ENCODE peak calls at places on chromosomes 1 and 21, in ten cellular contexts. H, E, A, Y, J, D, V, K, O and Z are unnamed samples.
A peak's percentile ranks its signal among the peaks of the same experiment; 100 is the strongest.

GRCh38 chr1:46535063-46535462 is 16.4 kb downstream of the KNCN start:
- DNase-seq in H (no peak), D (no peak), O (no peak), K (peak; percentile 34), J (no peak), V (no peak), A (no peak), E (no peak), Y (no peak), Z (no peak)

GRCh38 chr1:209746469-209747269 is 9.2 kb upstream of the TRAF3IP3 start:
- DNase-seq in D (no peak), V (no peak), O (no peak), A (no peak), H (no peak), J (no peak), K (peak; percentile 50), Y (no peak), E (no peak), Z (no peak)

GRCh38 chr1:51519048-51519856 is at the start of gene EPS15:
- DNase-seq in H (peak; percentile 92), O (peak; percentile 83), D (peak; percentile 90), J (peak; percentile 92), K (peak; percentile 83), V (peak; percentile 71), A (peak; percentile 44), E (no peak), Y (peak; percentile 90), Z (peak; percentile 58)

GRCh38 chr21:46082638-46083270 is 15.2 kb upstream of the COL6A2 start:
- DNase-seq in D (no peak), J (no peak), H (no peak), O (no peak), E (no peak), Y (peak; percentile 37), V (no peak), K (no peak), A (no peak), Z (no peak)

GRCh38 chr1:5734414-5734813 is 257.8 kb downstream of the NPHP4 start:
- DNase-seq in V (no peak), H (no peak), K (no peak), Y (no peak), O (no peak), E (no peak), J (no peak), A (no peak), D (no peak), Z (no peak)

GRCh38 chr1:53601031-53601745 is 137.8 kb downstream of the GLIS1 start:
- DNase-seq in E (no peak), Y (no peak), O (no peak), H (no peak), V (no peak), D (no peak), A (no peak), K (no peak), J (no peak), Z (no peak)

GRCh38 chr21:37207441-37208009 is 59.6 kb downstream of the VPS26C start:
- DNase-seq in D (no peak), K (peak; percentile 32), O (no peak), H (no peak), Y (no peak), A (no peak), E (no peak), J (peak; percentile 38), V (no peak), Z (no peak)

GRCh38 chr21:27820342-27820741 is 853.5 kb upstream of the ADAMTS5 start:
- DNase-seq in E (no peak), K (no peak), O (no peak), V (no peak), Y (no peak), D (no peak), A (no peak), J (no peak), H (no peak), Z (no peak)

GRCh38 chr1:226485192-226485591 is 63.4 kb upstream of the STUM start:
- DNase-seq in K (no peak), A (no peak), E (no peak), J (no peak), O (no peak), H (no peak), D (no peak), Y (no peak), V (no peak), Z (no peak)

GRCh38 chr1:175126347-175126746 is 58.7 kb downstream of the TNN start:
- DNase-seq in J (no peak), A (no peak), E (no peak), O (no peak), H (no peak), K (no peak), V (no peak), D (peak; percentile 59), Y (no peak), Z (no peak)